ENCODE peak calls at places on chromosomes 13 and 19, in nine cellular contexts. D, E, K, U, T, X, W, N and M are unnamed samples.

GRCh38 chr19:6362351-6362801 is 1.0 kb downstream of the CLPP start:
- DNase-seq in T (no peak), X (no peak), U (no peak), N (no peak), W (peak; percentile 7), K (no peak), E (no peak), D (peak; percentile 23), M (no peak)

GRCh38 chr13:20428666-20429644 is 96.7 kb downstream of the CRYL1 start:
- DNase-seq in U (no peak), N (no peak), W (no peak), K (no peak), X (no peak), T (no peak), E (no peak), D (no peak), M (no peak)

GRCh38 chr19:2524840-2525723 is 49.2 kb downstream of the GADD45B start:
- DNase-seq in E (no peak), U (no peak), K (peak; percentile 82), T (no peak), X (no peak), N (no peak), D (no peak), W (peak; percentile 43), M (no peak)

GRCh38 chr13:79722885-79723445 is 242.0 kb downstream of the NDFIP2 start:
- DNase-seq in T (no peak), X (no peak), W (no peak), N (no peak), D (no peak), U (no peak), E (no peak), K (no peak), M (no peak)

GRCh38 chr19:51976852-51977251 is 9.8 kb downstream of the ZNF350 start:
- DNase-seq in T (no peak), D (no peak), W (no peak), X (no peak), N (no peak), K (no peak), E (no peak), U (no peak), M (no peak)

GRCh38 chr19:49847731-49848696 is 2.9 kb upstream of the PTOV1 start:
- DNase-seq in U (no peak), K (peak; percentile 81), X (no peak), D (no peak), N (no peak), E (no peak), W (peak; percentile 90), T (peak; percentile 8), M (no peak)

GRCh38 chr19:7506385-7507328 is 9.2 kb upstream of the ZNF358 start:
- DNase-seq in U (peak; percentile 87), E (peak; percentile 80), K (peak; percentile 61), D (peak; percentile 22), W (peak; percentile 88), T (peak; percentile 96), X (peak; percentile 32), N (no peak), M (peak; percentile 87)

GRCh38 chr19:16338470-16339360 is 14.1 kb downstream of the KLF2 start:
- DNase-seq in K (peak; percentile 95), N (no peak), W (peak; percentile 87), U (peak; percentile 56), X (no peak), T (peak; percentile 61), D (no peak), E (no peak), M (peak; percentile 89)

DNA sequence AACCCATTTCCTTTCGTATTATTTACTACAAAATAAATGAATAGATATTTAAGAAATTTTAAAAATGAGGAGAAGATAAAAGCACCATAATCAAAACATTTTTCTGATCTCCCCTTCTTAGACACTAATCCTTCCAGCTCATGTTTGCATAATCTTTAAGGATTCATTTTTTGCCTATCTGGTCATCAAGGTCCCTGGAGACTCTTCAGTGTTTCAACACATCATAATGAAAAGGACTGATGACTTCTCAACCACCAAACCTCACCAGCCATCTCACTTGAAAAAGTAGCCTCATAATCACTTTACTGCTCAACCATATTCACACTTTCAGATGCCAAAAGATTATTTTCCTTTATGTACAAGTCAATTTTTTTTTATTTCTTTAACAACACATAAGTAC is 80.1 kb downstream of the DCLK1 start:
- DNase-seq in X (no peak), D (no peak), W (no peak), U (no peak), N (no peak), K (no peak), T (no peak), E (no peak), M (no peak)
- H3K27ac ChIP-seq in X (no peak overlapping the region), D (no peak overlapping the region), W (no peak overlapping the region), U (no peak overlapping the region), N (no peak overlapping the region), K (no peak overlapping the region), T (no peak overlapping the region), E (no peak overlapping the region), M (no peak overlapping the region)

DNA sequence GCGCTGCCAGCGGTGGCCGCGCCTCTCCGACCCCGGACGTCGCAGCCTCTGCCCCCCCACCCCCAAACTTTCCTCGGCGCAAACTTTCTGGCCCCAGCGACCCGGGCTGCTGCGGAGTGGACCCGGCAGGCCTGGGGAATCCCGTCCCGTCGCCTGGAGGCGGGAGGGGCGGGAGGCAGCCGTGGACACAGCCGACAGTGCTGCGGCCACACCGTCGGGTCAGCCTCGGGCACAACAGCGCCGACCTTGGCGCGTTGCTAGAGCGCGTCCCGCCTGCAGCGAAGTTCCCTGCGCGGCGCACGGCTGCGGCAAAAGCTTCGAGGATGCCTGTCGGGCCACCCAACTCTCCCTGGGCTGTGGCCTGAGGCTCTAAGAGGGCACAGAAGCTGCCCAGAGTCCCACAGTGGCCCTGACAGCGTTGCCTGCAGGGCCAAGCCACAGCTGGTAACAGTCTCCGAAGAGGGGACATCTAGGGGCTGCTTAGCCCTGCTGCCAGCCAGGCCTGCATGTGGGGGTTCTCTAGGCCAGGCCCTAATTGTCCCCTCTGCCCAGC is 1.3 kb downstream of the NFIX start:
- DNase-seq in K (no peak), N (no peak), U (no peak), W (peak; percentile 43), X (no peak), E (peak; percentile 66), D (no peak), T (peak; percentile 52), M (no peak)
- H3K27ac ChIP-seq in K (no peak overlapping the region), N (peak overlapping the region; percentile 97), U (peak overlapping the region; percentile 99), W (peak overlapping the region; percentile 90), X (peak overlapping the region; percentile 92), E (peak overlapping the region; percentile 95), D (no peak overlapping the region), T (peak overlapping the region; percentile 72), M (peak overlapping the region; percentile 94)

GRCh38 chr13:25632166-25632888 is 260.6 kb downstream of the ATP8A2 start:
- DNase-seq in T (no peak), U (no peak), K (no peak), W (no peak), D (no peak), N (no peak), X (no peak), E (no peak), M (no peak)

GRCh38 chr13:25633108-25633507 is 261.3 kb downstream of the ATP8A2 start:
- DNase-seq in N (no peak), X (no peak), E (no peak), W (no peak), K (peak; percentile 18), T (no peak), D (no peak), U (no peak), M (no peak)

GRCh38 chr13:25625361-25625760 is 253.6 kb downstream of the ATP8A2 start:
- DNase-seq in E (no peak), X (no peak), T (no peak), U (no peak), D (no peak), W (no peak), N (no peak), K (no peak), M (no peak)

GRCh38 chr13:25630327-25630726 is 258.6 kb downstream of the ATP8A2 start:
- DNase-seq in U (no peak), T (no peak), W (no peak), K (no peak), D (no peak), X (no peak), E (no peak), N (no peak), M (no peak)
- H3K27ac ChIP-seq in U (no peak overlapping the region), T (no peak overlapping the region), W (no peak overlapping the region), K (no peak overlapping the region), D (no peak overlapping the region), X (no peak overlapping the region), E (no peak overlapping the region), N (no peak overlapping the region), M (no peak overlapping the region)

DNA sequence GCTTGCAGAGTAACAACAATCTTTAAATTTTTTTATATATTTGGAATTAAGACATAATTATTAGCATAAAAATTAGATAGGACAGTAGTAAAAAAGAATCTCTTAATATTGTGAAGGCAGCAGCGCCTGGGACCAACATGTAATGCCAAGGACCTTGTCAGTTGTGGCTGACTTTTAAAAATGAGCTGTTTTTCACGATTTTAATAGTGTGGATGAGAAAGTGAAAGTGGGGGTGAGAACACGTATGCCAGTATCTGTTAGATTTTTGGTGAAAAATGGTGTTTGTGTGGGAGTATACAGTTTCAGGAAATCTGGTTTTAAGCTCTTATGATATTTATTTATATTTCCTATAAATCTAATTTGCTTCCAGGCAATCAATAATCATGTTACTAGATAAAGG is 125.2 kb downstream of the LMO7 start:
- DNase-seq in W (peak; percentile 43), U (no peak), X (no peak), K (no peak), T (no peak), N (no peak), E (no peak), D (no peak), M (no peak)
- H3K27ac ChIP-seq in W (peak overlapping the region; percentile 52), U (peak overlapping the region; percentile 63), X (peak overlapping the region; percentile 82), K (no peak overlapping the region), T (peak overlapping the region; percentile 74), N (peak overlapping the region; percentile 84), E (peak overlapping the region; percentile 78), D (peak overlapping the region; percentile 18), M (peak overlapping the region; percentile 66)

DNA sequence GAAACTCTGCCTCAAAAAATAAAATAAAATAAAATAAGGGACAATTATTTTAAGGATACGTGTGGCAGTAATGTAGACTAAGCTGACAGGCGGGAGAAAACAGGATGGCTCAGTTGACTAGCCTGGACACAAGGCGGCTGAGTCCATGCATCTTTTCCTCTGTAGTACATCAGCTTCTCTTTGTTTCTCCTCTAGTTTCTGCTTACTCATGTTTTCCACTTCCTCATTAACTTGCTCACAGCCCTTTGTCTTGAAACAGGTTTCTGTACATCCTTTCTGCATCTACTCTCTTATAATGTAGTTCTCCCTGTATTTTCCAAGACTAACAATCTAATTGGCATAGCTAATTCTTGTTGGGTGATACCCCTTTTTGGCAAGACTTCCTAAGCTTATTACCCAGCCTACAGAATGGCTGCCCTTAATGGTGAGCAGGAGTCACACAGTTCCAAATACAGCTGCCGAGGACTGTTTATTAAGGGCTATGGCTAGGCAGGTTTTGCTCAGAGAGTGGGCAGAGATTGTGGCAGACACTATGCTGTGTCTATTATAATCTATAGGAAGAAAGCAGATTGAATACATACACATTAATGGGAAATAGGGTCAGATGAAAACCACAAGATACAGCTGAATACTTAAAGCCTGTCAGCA is 58.7 kb upstream of the KLF5 start:
- DNase-seq in T (no peak), U (no peak), W (no peak), X (no peak), E (no peak), D (no peak), N (no peak), K (no peak), M (no peak)
- H3K27ac ChIP-seq in T (no peak overlapping the region), U (no peak overlapping the region), W (no peak overlapping the region), X (peak overlapping the region; percentile 61), E (no peak overlapping the region), D (no peak overlapping the region), N (no peak overlapping the region), K (no peak overlapping the region), M (no peak overlapping the region)